ENCODE peak calls at places on chromosomes 2 and 18, in ten cellular contexts. F is CD4-positive, alpha-beta T cell; Y is epithelial cell of prostate; H is cardiac muscle cell; I is Peyer's patch; Z is stomach; S is hepatocyte; O is SJSA1; A is adrenal gland; U is GM23248. T is an unnamed sample.

GRCh38 chr2:45505138-45505537 is 105.9 kb downstream of the SRBD1 start:
- DNase-seq in H (no peak), U (no peak), I (no peak), S (no peak), Z (no peak), Y (no peak), A (no peak), F (no peak), O (no peak), T (no peak)

GRCh38 chr2:119136093-119136492 is 22.5 kb downstream of the C1QL2 start:
- DNase-seq in F (no peak), H (no peak), I (no peak), A (no peak), Z (no peak), O (no peak), Y (no peak), S (no peak), U (peak; percentile 8), T (no peak)

GRCh38 chr18:34223164-34223892 is 1.4 kb downstream of the NOL4 start:
- DNase-seq in U (peak; percentile 9), A (no peak), I (no peak), H (no peak), S (peak; percentile 13), Y (no peak), O (no peak), F (no peak), Z (no peak), T (no peak)

GRCh38 chr2:173986805-173987204 is 21.6 kb upstream of the SP3 start:
- DNase-seq in A (peak; percentile 21), F (no peak), I (no peak), O (peak; percentile 1), H (no peak), U (peak; percentile 35), Z (no peak), S (no peak), Y (no peak), T (no peak)

GRCh38 chr2:188243381-188243780 is 48.3 kb upstream of the GULP1 start:
- DNase-seq in Y (no peak), A (no peak), Z (no peak), O (no peak), H (no peak), F (no peak), S (no peak), I (no peak), U (peak; percentile 15), T (no peak)

GRCh38 chr2:112023707-112024106 is 31.4 kb upstream of the TMEM87B start:
- DNase-seq in A (no peak), U (no peak), I (no peak), H (no peak), F (no peak), O (no peak), Y (no peak), S (no peak), Z (no peak), T (no peak)

GRCh38 chr18:9474103-9474982 is 970 bp upstream of the RALBP1 start:
- DNase-seq in Y (no peak), Z (no peak), S (peak; percentile 94), O (peak; percentile 87), U (peak; percentile 91), I (peak; percentile 54), F (no peak), A (no peak), H (peak; percentile 88), T (peak; percentile 82)

GRCh38 chr2:182018218-182018617 is 32.6 kb downstream of the PPP1R1C start:
- DNase-seq in I (no peak), H (peak; percentile 3), U (peak; percentile 41), A (no peak), S (no peak), Y (no peak), O (no peak), F (no peak), Z (no peak), T (no peak)

GRCh38 chr2:10083692-10084566 is 3.7 kb upstream of the CYS1 start:
- DNase-seq in U (peak; percentile 24), S (peak; percentile 3), F (no peak), O (no peak), Y (no peak), I (no peak), A (no peak), H (no peak), Z (no peak), T (no peak)

GRCh38 chr2:213559053-213559452 is 274.8 kb downstream of the SPAG16 start:
- DNase-seq in Z (no peak), O (no peak), U (no peak), I (no peak), F (no peak), A (no peak), S (no peak), Y (no peak), H (no peak), T (no peak)

GRCh38 chr18:76364282-76365259 is 130.5 kb downstream of the ZNF516 start:
- DNase-seq in I (no peak), F (no peak), H (no peak), A (no peak), Z (no peak), S (no peak), Y (no peak), O (no peak), U (no peak), T (no peak)

GRCh38 chr18:62301322-62301721 is 23.8 kb upstream of the TNFRSF11A start:
- DNase-seq in H (no peak), Z (no peak), Y (no peak), F (no peak), U (no peak), O (no peak), I (no peak), A (no peak), S (no peak), T (no peak)

GRCh38 chr2:207088276-207088675 is 77.5 kb downstream of the KLF7 start:
- DNase-seq in F (no peak), I (no peak), Z (no peak), U (no peak), H (no peak), Y (no peak), S (no peak), O (no peak), A (no peak), T (no peak)
- H3K27ac ChIP-seq in F (no peak overlapping the region), I (no peak overlapping the region), Z (no peak overlapping the region), U (no peak overlapping the region), H (no peak overlapping the region), Y (no peak overlapping the region), S (no peak overlapping the region), O (no peak overlapping the region), A (peak overlapping the region; percentile 4), T (no peak overlapping the region)

GRCh38 chr2:69911985-69912563 is 2.8 kb upstream of the MXD1 start:
- DNase-seq in S (peak; percentile 70), Z (no peak), F (no peak), I (no peak), H (peak; percentile 75), A (no peak), O (no peak), Y (no peak), U (peak; percentile 79), T (no peak)
- H3K27ac ChIP-seq in S (no peak overlapping the region), Z (peak overlapping the region; percentile 27), F (no peak overlapping the region), I (no peak overlapping the region), H (no peak overlapping the region), A (peak overlapping the region; percentile 99), O (no peak overlapping the region), Y (peak overlapping the region; percentile 88), U (peak overlapping the region; percentile 33), T (peak overlapping the region; percentile 70)

DNA sequence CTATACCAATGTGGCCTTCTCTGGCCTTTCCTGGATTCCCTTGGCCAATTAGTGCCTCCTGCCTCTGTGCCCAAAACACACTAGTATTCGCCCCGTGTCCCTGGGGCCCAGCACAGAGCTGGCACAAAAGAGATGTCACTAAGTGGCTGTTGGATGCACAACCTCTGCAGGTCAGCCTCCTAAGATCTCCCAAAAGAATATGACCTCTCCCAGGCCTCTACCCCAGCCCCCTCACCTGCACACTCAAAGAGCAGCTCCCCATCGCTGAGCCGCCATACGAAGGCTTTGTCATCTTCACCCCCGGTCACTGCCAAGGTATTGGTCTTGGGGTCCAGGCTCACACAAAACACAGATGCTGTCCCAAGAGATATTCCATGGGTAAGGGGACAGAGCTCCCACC is 2.7 kb downstream of the AAMP start:
- DNase-seq in H (no peak), O (no peak), I (peak; percentile 21), F (no peak), U (no peak), Y (no peak), A (no peak), S (no peak), Z (no peak), T (no peak)
- H3K27ac ChIP-seq in H (no peak overlapping the region), O (no peak overlapping the region), I (no peak overlapping the region), F (no peak overlapping the region), U (no peak overlapping the region), Y (no peak overlapping the region), A (no peak overlapping the region), S (no peak overlapping the region), Z (peak overlapping the region; percentile 19), T (no peak overlapping the region)

GRCh38 chr2:70081221-70081620 is 6.1 kb upstream of the PCBP1 start:
- DNase-seq in U (no peak), I (peak; percentile 1), H (no peak), A (no peak), O (no peak), F (no peak), S (no peak), Z (no peak), Y (no peak), T (no peak)

GRCh38 chr2:70086278-70086837 is 919 bp upstream of the PCBP1 start:
- DNase-seq in F (peak; percentile 66), Z (peak; percentile 68), I (no peak), S (peak; percentile 84), Y (no peak), U (peak; percentile 93), H (peak; percentile 93), A (peak; percentile 72), O (peak; percentile 68), T (peak; percentile 76)

GRCh38 chr2:70084973-70085710 is 2.1 kb upstream of the PCBP1 start:
- DNase-seq in U (no peak), I (peak; percentile 79), A (peak; percentile 38), S (peak; percentile 84), F (peak; percentile 60), H (no peak), O (no peak), Y (no peak), Z (peak; percentile 68), T (peak; percentile 73)

GRCh38 chr2:70085711-70086277 is 1.5 kb upstream of the PCBP1 start:
- DNase-seq in I (peak; percentile 39), Z (no peak), O (no peak), Y (no peak), A (no peak), H (no peak), S (no peak), F (no peak), U (peak; percentile 28), T (no peak)

DNA sequence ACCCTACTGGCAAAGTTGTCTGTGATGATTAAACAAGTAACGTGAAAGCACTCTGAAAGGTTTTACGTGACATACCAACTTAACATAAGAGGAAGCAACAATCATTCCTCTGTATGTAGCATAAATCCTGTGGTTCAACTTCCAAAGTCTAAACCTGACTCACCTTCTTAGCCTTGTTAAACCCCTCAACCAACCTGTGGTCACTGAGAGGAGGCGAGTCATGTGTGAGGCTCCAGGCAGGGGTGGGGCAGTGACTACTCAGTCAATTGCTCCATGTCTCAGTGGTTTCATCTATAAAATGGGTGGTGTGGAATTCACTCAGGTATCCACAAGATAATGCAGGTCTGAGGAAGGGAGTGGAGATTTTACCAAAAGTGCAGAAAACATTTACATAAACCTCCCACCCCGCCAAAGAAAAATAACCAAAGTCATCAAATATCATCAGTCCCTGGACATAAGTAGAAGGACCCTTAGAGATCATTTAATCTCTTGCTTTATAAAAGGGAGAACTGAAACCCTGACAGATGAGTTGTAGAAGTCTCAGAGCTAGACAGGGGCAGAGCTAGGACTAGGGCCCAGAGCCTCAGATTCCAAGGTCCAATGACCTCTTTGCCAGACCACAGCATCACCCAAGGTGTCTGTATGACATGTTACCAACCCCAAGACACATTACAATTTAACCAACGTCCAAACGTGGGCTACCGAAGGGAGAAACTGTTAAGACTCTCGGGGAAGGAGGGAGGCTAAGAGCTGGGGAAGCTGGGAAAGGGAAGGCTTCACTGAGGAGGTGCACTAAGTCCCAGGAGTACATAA is 3.7 kb upstream of the PCBP1 start:
- DNase-seq in S (peak; percentile 71), A (no peak), Z (no peak), U (peak; percentile 75), H (no peak), Y (peak; percentile 97), I (peak; percentile 72), F (no peak), O (no peak), T (no peak)
- H3K27ac ChIP-seq in S (peak overlapping the region; percentile 100), A (peak overlapping the region; percentile 99), Z (no peak overlapping the region), U (peak overlapping the region; percentile 11), H (no peak overlapping the region), Y (peak overlapping the region; percentile 100), I (peak overlapping the region; percentile 100), F (peak overlapping the region; percentile 100), O (no peak overlapping the region), T (peak overlapping the region; percentile 96)